ENCODE peak calls at places on chromosomes 13 and 19, in nine cellular contexts. Z is HT1080; R is NCI-H1105; E is nucleus accumbens; T is ELF-1; A is stimulated activated CD4-positive, alpha-beta T cell treated with anti-CD3 and anti-CD28 coated beads, Interleukin-1b, Interleukin-23, amount 100 ng/mL, for 24 hours; I is neural progenitor cell; N is activated CD4-positive, alpha-beta T cell treated with anti-CD3 and anti-CD28 coated beads for 24 hours; B is NCI-H187 treated with DMSO at 0.1 percent for 48 hours. C is an unnamed sample.

GRCh38 chr13:76903544-76904162 is 17.4 kb upstream of the KCTD12 start:
- DNase-seq in A (peak), B (no peak), T (peak), R (peak), N (peak), Z (peak), E (peak), I (peak), C (peak)

GRCh38 chr19:6259312-6259861 is 20.4 kb downstream of the MLLT1 start:
- DNase-seq in N (no peak), I (no peak), T (no peak), A (no peak), R (no peak), E (no peak), Z (no peak), B (no peak), C (no peak)

GRCh38 chr13:63307239-63307638 is 1891.6 kb upstream of the PCDH20 start:
- DNase-seq in A (no peak), I (no peak), N (no peak), Z (peak), T (no peak), R (no peak), B (no peak), E (no peak), C (no peak)

GRCh38 chr19:29526730-29527499 is 1.1 kb downstream of the VSTM2B start:
- DNase-seq in N (no peak), A (no peak), I (peak), Z (no peak), R (peak), E (peak), B (no peak), T (peak), C (peak)

GRCh38 chr13:38213307-38213706 is 136.3 kb upstream of the UFM1 start:
- DNase-seq in E (no peak), T (no peak), I (no peak), R (no peak), B (no peak), A (no peak), N (no peak), Z (peak), C (no peak)

GRCh38 chr13:73136776-73137175 is 78.0 kb downstream of the KLF5 start:
- DNase-seq in A (no peak), T (no peak), I (no peak), Z (no peak), R (no peak), E (no peak), N (no peak), B (no peak), C (no peak)

GRCh38 chr19:34960940-34961679 is 2.9 kb downstream of the ZNF792 start:
- DNase-seq in N (no peak), R (no peak), E (no peak), B (no peak), T (no peak), A (no peak), Z (peak), I (no peak), C (no peak)

GRCh38 chr19:12833747-12834417 is 497 bp downstream of the RTBDN start:
- DNase-seq in Z (no peak), R (peak), E (no peak), A (no peak), I (peak), B (no peak), N (no peak), T (peak), C (peak)

GRCh38 chr13:110723598-110723997 is 10.1 kb downstream of the ING1 start:
- DNase-seq in R (no peak), Z (no peak), T (no peak), I (no peak), B (no peak), E (no peak), N (no peak), A (no peak), C (no peak)

GRCh38 chr13:23392313-23392712 is 41.2 kb downstream of the SACS start:
- DNase-seq in A (no peak), N (no peak), B (no peak), E (no peak), R (no peak), Z (no peak), I (no peak), T (no peak), C (no peak)

GRCh38 chr19:4597975-4598671 is 38.6 kb upstream of the SEMA6B start:
- DNase-seq in T (peak), Z (no peak), I (peak), E (no peak), R (peak), N (peak), B (no peak), A (no peak), C (peak)

GRCh38 chr13:103540394-103540793 is 474.2 kb upstream of the SLC10A2 start:
- DNase-seq in E (no peak), N (no peak), B (no peak), Z (no peak), I (no peak), R (no peak), T (no peak), A (no peak), C (no peak)

GRCh38 chr19:29482855-29483640 is 42.7 kb upstream of the VSTM2B start:
- DNase-seq in B (no peak), Z (no peak), N (no peak), R (no peak), I (no peak), A (no peak), E (no peak), T (no peak), C (no peak)

GRCh38 chr13:47420568-47420967 is 523.7 kb upstream of the HTR2A start:
- DNase-seq in N (no peak), T (no peak), A (no peak), B (no peak), Z (peak), I (no peak), E (no peak), R (no peak), C (no peak)

GRCh38 chr13:45695198-45695730 is 6.9 kb upstream of the CBY2 start:
- DNase-seq in B (no peak), Z (no peak), E (no peak), T (no peak), R (no peak), A (no peak), N (no peak), I (no peak), C (no peak)

GRCh38 chr13:30623392-30623791 is 5.7 kb downstream of the USPL1 start:
- DNase-seq in T (no peak), E (no peak), R (no peak), I (no peak), B (no peak), Z (no peak), N (no peak), A (no peak), C (no peak)

GRCh38 chr13:74687452-74688180 is 553.4 kb upstream of the KLF12 start:
- DNase-seq in A (no peak), N (no peak), T (peak), R (no peak), B (no peak), E (no peak), I (peak), Z (no peak), C (peak)

GRCh38 chr13:40376296-40376849 is 290.1 kb downstream of the FOXO1 start:
- DNase-seq in B (no peak), A (no peak), I (no peak), N (no peak), T (no peak), Z (no peak), E (no peak), R (no peak), C (no peak)

GRCh38 chr19:18322759-18323460 is at the start of gene LSM4:
- DNase-seq in E (peak), A (peak), B (peak), T (peak), I (peak), N (peak), Z (peak), R (peak), C (peak)

C was measured in GM23338.